ENCODE peak calls at places on chromosomes 3 and 15, in seven cellular contexts. O, G, V, N, I, H and C are unnamed samples.

GRCh38 chr15:43879386-43880355 is 52.9 kb downstream of the WDR76 start:
- DNase-seq in H (no peak), O (no peak), I (no peak), V (no peak), G (no peak), N (no peak), C (no peak)

GRCh38 chr3:81406318-81406717 is 355.1 kb downstream of the GBE1 start:
- DNase-seq in N (no peak), H (no peak), I (no peak), G (no peak), V (no peak), O (no peak), C (no peak)

GRCh38 chr3:195815169-195815771 is 3.5 kb upstream of the MUC4 start:
- DNase-seq in H (no peak), G (peak; percentile 72), V (no peak), O (peak; percentile 36), N (peak; percentile 16), I (no peak), C (no peak)

GRCh38 chr3:88282519-88283241 is 132.9 kb downstream of the C3orf38 start:
- DNase-seq in V (no peak), O (no peak), H (no peak), G (no peak), I (no peak), N (no peak), C (no peak)

GRCh38 chr15:91302588-91303439 is 202.8 kb downstream of the SV2B start:
- DNase-seq in I (peak; percentile 52), V (peak; percentile 66), G (peak; percentile 81), N (peak; percentile 63), H (peak; percentile 4), O (peak; percentile 60), C (peak; percentile 21)

GRCh38 chr3:126274735-126275734 is 82.2 kb downstream of the KLF15 start:
- DNase-seq in I (no peak), O (no peak), H (no peak), N (no peak), V (no peak), G (no peak), C (no peak)

GRCh38 chr3:64220161-64220560 is 5.1 kb downstream of the PRICKLE2 start:
- DNase-seq in H (no peak), G (no peak), O (no peak), V (no peak), N (peak; percentile 63), I (no peak), C (peak; percentile 40)

GRCh38 chr15:66046751-66047150 is 177.5 kb downstream of the RAB11A start:
- DNase-seq in I (no peak), G (no peak), H (no peak), N (no peak), O (no peak), V (no peak), C (no peak)

GRCh38 chr15:91116379-91117067 is 16.5 kb downstream of the SV2B start:
- DNase-seq in I (no peak), N (no peak), G (no peak), H (no peak), V (no peak), O (no peak), C (no peak)

GRCh38 chr3:99765042-99765942 is 52.4 kb upstream of the CMSS1 start:
- DNase-seq in V (no peak), H (no peak), N (peak; percentile 73), G (no peak), O (no peak), I (no peak), C (peak; percentile 10)

GRCh38 chr3:146537603-146538002 is 6.8 kb downstream of the PLSCR1 start:
- DNase-seq in I (no peak), O (no peak), V (no peak), G (peak; percentile 43), H (peak; percentile 6), N (no peak), C (no peak)

GRCh38 chr15:29134239-29134638 is 135.4 kb downstream of the NSMCE3 start:
- DNase-seq in I (no peak), V (no peak), H (no peak), N (no peak), G (no peak), O (peak; percentile 14), C (no peak)

GRCh38 chr3:70989174-70989573 is 594.4 kb downstream of the FOXP1 start:
- DNase-seq in O (no peak), V (no peak), N (peak; percentile 75), G (no peak), H (no peak), I (no peak), C (peak; percentile 74)

GRCh38 chr3:47004369-47005211 is 25.1 kb downstream of the NBEAL2 start:
- DNase-seq in V (no peak), O (no peak), G (no peak), I (no peak), N (no peak), H (no peak), C (no peak)

GRCh38 chr3:45110185-45110833 is 35.9 kb downstream of the CDCP1 start:
- DNase-seq in G (no peak), V (no peak), I (no peak), O (no peak), N (no peak), H (no peak), C (peak; percentile 81)

GRCh38 chr3:152402698-152403456 is 134.1 kb downstream of the MBNL1 start:
- DNase-seq in N (peak; percentile 24), H (no peak), V (no peak), O (no peak), G (peak; percentile 40), I (no peak), C (peak; percentile 83)

GRCh38 chr3:53196575-53197407 is 35.8 kb downstream of the PRKCD start:
- DNase-seq in O (peak; percentile 82), V (no peak), I (no peak), G (peak; percentile 96), N (peak; percentile 62), H (peak; percentile 20), C (peak; percentile 75)

GRCh38 chr15:70351941-70352774 is 254.4 kb upstream of the TLE3 start:
- DNase-seq in N (no peak), H (no peak), I (no peak), G (no peak), V (no peak), O (no peak), C (no peak)

GRCh38 chr3:121330586-121330985 is 215.2 kb downstream of the POLQ start:
- DNase-seq in N (no peak), I (no peak), G (no peak), H (no peak), O (no peak), V (no peak), C (no peak)

GRCh38 chr15:42335074-42335473 is 24.2 kb upstream of the CAPN3 start:
- DNase-seq in G (no peak), I (no peak), N (no peak), H (no peak), O (no peak), V (no peak), C (no peak)

GRCh38 chr3:16849240-16849639 is 35.5 kb upstream of the PLCL2 start:
- DNase-seq in H (no peak), V (peak; percentile 33), N (peak; percentile 2), G (peak; percentile 41), O (no peak), I (no peak), C (no peak)

DNA sequence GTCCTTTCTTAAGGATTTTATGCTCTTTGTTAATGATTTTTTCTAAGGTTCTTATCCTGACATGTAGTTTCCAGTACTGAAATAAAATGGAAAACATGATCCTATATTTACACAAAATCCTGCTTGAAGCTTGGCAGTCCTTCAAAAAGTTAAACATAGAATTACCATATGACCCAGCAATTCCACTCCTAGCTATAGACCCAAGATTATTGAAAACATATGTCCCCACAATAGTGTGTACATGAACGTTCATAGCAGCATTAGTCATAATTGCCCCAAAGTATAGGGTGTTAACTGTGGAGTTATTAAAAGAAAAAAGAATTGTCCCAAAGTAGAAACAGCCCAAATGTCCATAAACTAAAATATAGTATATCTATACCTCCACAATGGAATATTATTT is 33.1 kb downstream of the ITGB5 start:
- DNase-seq in O (no peak), N (peak; percentile 87), H (no peak), G (no peak), I (no peak), V (no peak), C (no peak)
- H2AK5ac ChIP-seq in O (no peak overlapping the region), N (no peak overlapping the region), H (no peak overlapping the region), G (no peak overlapping the region), I (no peak overlapping the region), V (no peak overlapping the region), C (no peak overlapping the region)

DNA sequence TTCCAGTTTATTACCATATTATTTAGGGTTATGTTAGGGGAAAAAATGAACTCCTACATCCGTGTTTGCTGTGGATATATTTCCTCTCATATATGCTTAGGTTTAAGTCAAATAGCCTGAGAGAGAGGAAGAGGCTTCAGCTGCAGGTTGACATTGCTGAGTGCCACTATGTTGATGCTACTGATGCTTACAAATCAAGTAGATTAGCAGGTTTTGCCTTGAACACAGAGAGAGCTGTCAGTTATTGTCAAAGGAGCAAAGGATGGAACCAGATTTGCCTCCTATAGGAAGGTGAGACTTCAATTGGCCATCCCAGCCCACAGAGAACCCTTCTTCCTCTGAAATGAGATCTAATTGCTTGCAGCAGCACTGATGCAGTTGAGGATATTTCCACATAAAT is 339.2 kb downstream of the CADM2 start:
- DNase-seq in V (no peak), I (no peak), N (no peak), O (no peak), H (no peak), G (no peak), C (no peak)
- H2AK5ac ChIP-seq in V (no peak overlapping the region), I (no peak overlapping the region), N (no peak overlapping the region), O (no peak overlapping the region), H (no peak overlapping the region), G (no peak overlapping the region), C (no peak overlapping the region)

DNA sequence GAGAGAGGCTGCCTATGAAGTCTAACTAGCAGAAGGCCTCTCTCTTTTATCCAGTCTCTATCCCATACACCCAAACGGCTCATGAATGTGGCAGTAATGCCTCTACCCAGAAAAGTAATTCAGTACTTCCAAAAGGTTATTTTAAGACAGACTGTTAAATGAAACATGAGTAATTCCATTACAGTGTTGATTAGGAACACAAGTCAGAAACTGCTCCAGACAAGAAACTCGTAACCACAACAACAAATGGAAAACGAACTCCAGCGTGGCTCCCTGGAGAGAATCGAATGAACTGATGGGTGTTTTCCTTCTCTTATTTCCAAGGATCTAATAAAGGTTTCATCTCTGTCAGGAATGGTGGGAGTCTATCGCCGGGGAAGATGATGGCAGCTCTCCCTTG is 228.4 kb downstream of the MAGI1 start:
- DNase-seq in N (no peak), V (no peak), I (no peak), H (no peak), G (peak; percentile 25), O (no peak), C (no peak)
- H2AK5ac ChIP-seq in N (no peak overlapping the region), V (no peak overlapping the region), I (no peak overlapping the region), H (no peak overlapping the region), G (no peak overlapping the region), O (no peak overlapping the region), C (no peak overlapping the region)

GRCh38 chr3:141365206-141365605 is 3.1 kb upstream of the ZBTB38 start:
- DNase-seq in N (no peak), G (no peak), H (no peak), I (no peak), O (no peak), V (no peak), C (no peak)

GRCh38 chr3:141366285-141367037 is 1.8 kb upstream of the ZBTB38 start:
- DNase-seq in H (no peak), V (no peak), N (peak; percentile 99), I (no peak), O (no peak), G (no peak), C (peak; percentile 99)

GRCh38 chr3:141362736-141363135 is 5.6 kb upstream of the ZBTB38 start:
- DNase-seq in O (no peak), V (no peak), H (no peak), I (no peak), N (no peak), G (no peak), C (no peak)

GRCh38 chr3:141355242-141355641 is 13.1 kb upstream of the ZBTB38 start:
- DNase-seq in I (no peak), V (no peak), H (no peak), O (no peak), N (no peak), G (no peak), C (no peak)

GRCh38 chr3:141360888-141361598 is 7.3 kb upstream of the ZBTB38 start:
- DNase-seq in H (peak; percentile 50), O (no peak), N (peak; percentile 90), I (no peak), G (peak; percentile 90), V (peak; percentile 35), C (peak; percentile 90)
- H2AK5ac ChIP-seq in H (no peak overlapping the region), O (no peak overlapping the region), N (peak overlapping the region; percentile 94), I (no peak overlapping the region), G (no peak overlapping the region), V (no peak overlapping the region), C (no peak overlapping the region)